ENCODE peak calls at places on chromosomes 12 and 14, in five cellular contexts. A is astrocyte of the spinal cord, N is esophagus muscularis mucosa, C is cardiac fibroblast, D is OCI-LY7. J is an unnamed sample.

GRCh38 chr12:80807640-80808288 is 91.1 kb downstream of the MYF5 start:
- DNase-seq in A (no peak), N (no peak), C (no peak), D (no peak), J (no peak)

GRCh38 chr12:25501565-25501964 is 51.5 kb downstream of the LMNTD1 start:
- DNase-seq in A (no peak), N (no peak), C (no peak), D (no peak), J (no peak)

GRCh38 chr12:109739747-109740693 is 26.4 kb downstream of the FAM222A start:
- DNase-seq in D (peak; percentile 24), C (no peak), A (no peak), N (no peak), J (no peak)

GRCh38 chr14:99244299-99244959 is 27.6 kb downstream of the BCL11B start:
- DNase-seq in A (no peak), C (no peak), D (no peak), N (no peak), J (no peak)

GRCh38 chr14:52551696-52552062 is 626 bp downstream of the TXNDC16 start:
- DNase-seq in A (peak; percentile 52), N (no peak), D (peak; percentile 55), C (peak; percentile 59), J (no peak)

GRCh38 chr14:81219821-81220487 is 805 bp downstream of the GTF2A1 start:
- DNase-seq in D (peak; percentile 67), C (peak; percentile 40), N (no peak), A (no peak), J (no peak)

GRCh38 chr12:39341179-39341578 is 101.7 kb downstream of the KIF21A start:
- DNase-seq in A (no peak), D (no peak), N (no peak), C (no peak), J (no peak)

GRCh38 chr12:51183816-51184215 is 10.9 kb upstream of the TFCP2 start:
- DNase-seq in C (peak; percentile 76), A (peak; percentile 13), N (no peak), D (no peak), J (no peak)

GRCh38 chr14:95183532-95184412 is 26.4 kb upstream of the DICER1 start:
- DNase-seq in N (no peak), C (peak; percentile 67), D (no peak), A (peak; percentile 17), J (no peak)

GRCh38 chr14:101426466-101426865 is 134.8 kb upstream of the DIO3 start:
- DNase-seq in D (no peak), C (no peak), A (no peak), N (peak; percentile 34), J (no peak)

GRCh38 chr12:12718853-12719252 is 1.7 kb downstream of the CDKN1B start:
- DNase-seq in D (peak; percentile 58), C (no peak), N (peak; percentile 42), A (peak; percentile 33), J (no peak)

GRCh38 chr12:85424581-85425348 is 144.7 kb downstream of the ALX1 start:
- DNase-seq in N (no peak), A (peak; percentile 24), C (peak; percentile 36), D (peak; percentile 70), J (no peak)

GRCh38 chr14:76834296-76834695 is 8.1 kb downstream of the LRRC74A start:
- DNase-seq in A (no peak), N (no peak), C (no peak), D (no peak), J (no peak)

GRCh38 chr12:113196996-113197395 is 11.5 kb downstream of the RITA1 start:
- DNase-seq in N (no peak), A (peak; percentile 76), C (peak; percentile 90), D (peak; percentile 87), J (no peak)

GRCh38 chr12:63420206-63420644 is 248.1 kb downstream of the DPY19L2 start:
- DNase-seq in A (peak; percentile 78), N (no peak), D (peak; percentile 67), C (peak; percentile 63), J (peak; percentile 13)

GRCh38 chr12:69196302-69197288 is 42.8 kb upstream of the CPSF6 start:
- DNase-seq in N (no peak), A (no peak), C (peak; percentile 3), D (no peak), J (no peak)

GRCh38 chr14:33120966-33121365 is 182.3 kb downstream of the NPAS3 start:
- DNase-seq in A (peak; percentile 12), C (no peak), D (no peak), N (no peak), J (no peak)

GRCh38 chr12:31966558-31967205 is 7.5 kb downstream of the RESF1 start:
- DNase-seq in A (no peak), D (no peak), N (no peak), C (no peak), J (no peak)

GRCh38 chr12:49810159-49810459 is 18.1 kb downstream of the NCKAP5L start:
- DNase-seq in C (no peak), D (no peak), A (no peak), N (no peak), J (no peak)

GRCh38 chr14:59869381-59870255 is 958 bp downstream of the RTN1 start:
- DNase-seq in A (no peak), N (no peak), C (no peak), D (no peak), J (no peak)

GRCh38 chr12:67780580-67781084 is 132.1 kb downstream of the DYRK2 start:
- DNase-seq in A (no peak), N (no peak), D (no peak), C (no peak), J (no peak)

GRCh38 chr12:3107071-3107583 is 29.9 kb downstream of the TSPAN9 start:
- DNase-seq in A (peak; percentile 96), N (no peak), D (no peak), C (peak; percentile 47), J (peak; percentile 68)

DNA sequence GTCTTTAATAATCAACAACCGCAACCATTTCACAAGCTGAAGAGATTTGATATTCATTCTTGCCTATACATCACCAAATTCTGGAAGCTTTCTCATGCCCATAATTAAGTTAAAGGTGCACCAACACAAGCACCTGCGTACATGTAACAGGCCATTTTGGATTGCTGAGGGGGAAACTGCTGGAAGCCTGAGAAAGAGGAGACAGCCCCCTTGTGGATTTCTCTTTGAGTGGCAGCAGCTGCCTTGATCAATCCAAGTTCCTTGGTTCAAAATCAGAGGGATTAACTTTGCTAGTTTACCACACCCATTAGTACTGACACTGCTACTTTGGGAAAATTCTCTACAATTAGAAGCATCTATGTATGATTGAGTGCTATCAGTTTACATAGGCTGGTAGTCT is 321.1 kb downstream of the NOVA1 start:
- DNase-seq in C (no peak), D (no peak), A (no peak), N (no peak), J (no peak)
- TF ChIP-seq CTCF in C (peak; percentile 3), D (no peak), A (peak; percentile 34), N (no peak), J (no peak)

GRCh38 chr14:74563233-74563585 is 48.8 kb downstream of the LTBP2 start:
- DNase-seq in D (no peak), A (peak; percentile 85), C (peak; percentile 61), N (no peak), J (no peak)

GRCh38 chr14:74566174-74567125 is 45.6 kb downstream of the LTBP2 start:
- DNase-seq in C (peak; percentile 29), D (no peak), A (no peak), N (no peak), J (no peak)

GRCh38 chr14:74562515-74563232 is 49.4 kb downstream of the LTBP2 start:
- DNase-seq in C (no peak), N (no peak), A (peak; percentile 33), D (no peak), J (no peak)

GRCh38 chr14:74567219-74567618 is 44.8 kb downstream of the LTBP2 start:
- DNase-seq in D (no peak), C (no peak), A (no peak), N (no peak), J (no peak)

DNA sequence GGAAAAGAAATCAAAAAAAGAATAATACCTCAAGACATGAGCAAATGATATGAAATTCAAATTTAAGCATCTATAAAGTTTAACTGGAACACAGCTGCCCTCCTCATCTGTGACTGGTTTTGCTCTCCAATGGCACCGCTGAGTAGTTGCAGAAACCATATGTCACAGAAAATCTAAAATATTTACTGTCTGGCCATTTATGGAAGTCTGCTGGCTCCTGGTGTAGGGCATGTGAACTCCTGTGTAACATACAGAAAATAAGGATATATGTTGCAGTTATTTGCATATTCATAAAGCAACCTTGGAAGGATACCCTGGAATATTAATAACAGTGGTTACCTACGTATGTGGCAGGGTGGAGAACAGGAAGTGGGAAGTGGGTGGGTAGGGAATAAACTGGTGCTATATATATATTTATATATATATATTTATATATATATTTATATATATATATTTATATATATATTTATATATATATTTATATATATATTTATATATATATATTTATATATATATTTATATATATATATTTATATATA is 48.3 kb downstream of the LTBP2 start:
- DNase-seq in C (no peak), D (no peak), N (no peak), A (no peak), J (no peak)
- H3K4me3 ChIP-seq in C (no peak overlapping the region), D (no peak overlapping the region), N (no peak overlapping the region), A (no peak overlapping the region), J (no peak overlapping the region)

DNA sequence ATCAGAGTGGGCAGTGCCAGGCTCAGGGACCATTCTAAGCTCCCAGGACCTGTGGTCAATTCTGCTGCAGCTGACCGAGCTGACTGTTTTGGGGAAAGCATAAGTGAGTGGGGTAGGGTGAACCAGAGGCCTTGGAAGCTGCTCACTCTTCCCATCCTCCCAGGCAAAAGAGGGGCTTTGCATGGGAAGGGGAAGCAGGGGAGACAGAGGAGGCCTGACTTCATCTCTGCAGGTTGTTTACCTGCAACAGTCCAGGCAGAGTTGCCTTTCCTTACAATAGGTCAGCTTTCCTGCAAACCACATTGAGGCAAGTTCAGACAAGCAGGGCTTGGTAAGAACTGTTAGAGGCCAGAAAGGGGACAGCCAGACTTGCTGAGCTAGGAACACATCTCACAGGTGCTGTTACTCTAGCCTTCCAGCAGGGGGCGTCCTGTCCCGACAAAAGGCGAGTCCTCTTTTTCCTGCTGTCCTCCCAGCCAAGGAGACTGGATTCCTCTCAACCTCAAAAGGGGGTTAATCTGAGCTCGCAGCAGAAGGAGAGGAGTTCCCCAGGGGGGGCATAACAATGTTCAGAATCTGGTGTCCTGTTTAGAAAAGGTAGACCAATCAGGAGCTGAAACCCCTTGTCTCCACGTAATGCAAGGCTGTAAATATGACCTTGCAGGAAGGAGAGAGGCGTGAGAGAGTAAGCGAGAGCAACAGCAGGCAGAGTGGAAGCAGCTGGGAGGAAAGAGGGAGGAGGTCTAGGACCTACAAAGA is 4.3 kb upstream of the DHRS2 start:
- DNase-seq in C (peak; percentile 86), D (peak; percentile 63), A (peak; percentile 72), N (no peak), J (peak; percentile 48)
- TF ChIP-seq CTCF in C (peak; percentile 94), D (peak; percentile 97), A (peak; percentile 95), N (peak; percentile 94), J (peak; percentile 95)

DNA sequence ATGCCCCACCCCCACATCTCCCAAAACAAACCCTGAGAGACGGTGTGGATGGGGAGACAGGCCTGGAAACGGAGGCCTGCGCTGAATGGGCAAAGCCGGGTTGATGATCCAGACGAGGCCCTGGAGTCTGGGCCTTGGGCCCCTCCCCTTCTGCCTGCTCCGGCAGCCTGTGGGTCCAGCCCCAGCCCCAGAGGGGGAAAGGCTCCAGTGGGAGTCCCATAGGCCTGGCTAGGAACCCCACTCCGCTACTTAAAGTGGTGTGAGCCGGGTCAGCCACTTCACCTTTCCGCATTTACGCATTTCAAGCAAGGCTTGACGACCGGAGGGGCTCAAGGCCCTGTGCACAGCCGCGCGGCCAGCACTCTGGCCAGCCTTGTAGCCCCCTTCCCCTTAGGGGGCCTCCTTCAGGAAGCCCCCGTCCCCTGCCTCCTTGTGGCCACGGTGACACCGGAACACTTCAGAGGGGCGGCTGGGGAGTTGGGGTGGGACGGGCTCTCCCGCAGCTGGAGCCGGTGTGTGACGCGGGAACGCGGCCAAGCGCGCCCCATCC is 608 bp upstream of the TNFAIP2 start:
- DNase-seq in N (no peak), A (no peak), C (no peak), D (no peak), J (no peak)
- H3K4me3 ChIP-seq in N (peak overlapping the region; percentile 65), A (no peak overlapping the region), C (peak overlapping the region; percentile 67), D (no peak overlapping the region), J (no peak overlapping the region)